ENCODE peak calls at places on chromosomes 6 and 20, in five cellular contexts. One of them, this sample, is unnamed.

GRCh38 chr6:8085053-8085511 is 17.3 kb downstream of the EEF1E1 start:
- DNase-seq in sigmoid colon: no peak
- DNase-seq in stomach: peak
- DNase-seq in transverse colon: no peak
- DNase-seq in GM12878: no peak
- DNase-seq in this sample: no peak

GRCh38 chr6:10368841-10369240 is 46.0 kb downstream of the TFAP2A start:
- DNase-seq in sigmoid colon: no peak
- DNase-seq in transverse colon: no peak
- DNase-seq in stomach: no peak
- DNase-seq in GM12878: no peak
- DNase-seq in this sample: no peak

GRCh38 chr6:90000864-90001731 is 106.8 kb downstream of the GJA10 start:
- DNase-seq in sigmoid colon: no peak
- DNase-seq in transverse colon: peak
- DNase-seq in stomach: no peak
- DNase-seq in GM12878: no peak
- DNase-seq in this sample: no peak

GRCh38 chr6:52731719-52732118 is 31.6 kb downstream of the GSTA2 start:
- DNase-seq in sigmoid colon: no peak
- DNase-seq in stomach: no peak
- DNase-seq in GM12878: no peak
- DNase-seq in transverse colon: no peak
- DNase-seq in this sample: no peak

GRCh38 chr6:154399097-154399496 is 42.5 kb upstream of the IPCEF1 start:
- DNase-seq in GM12878: no peak
- DNase-seq in sigmoid colon: no peak
- DNase-seq in transverse colon: no peak
- DNase-seq in stomach: no peak
- DNase-seq in this sample: no peak

GRCh38 chr6:45710304-45710821 is 305.3 kb downstream of the CLIC5 start:
- DNase-seq in GM12878: peak
- DNase-seq in sigmoid colon: no peak
- DNase-seq in stomach: peak
- DNase-seq in transverse colon: peak
- DNase-seq in this sample: peak

GRCh38 chr6:36247691-36248090 is 22.2 kb upstream of the PNPLA1 start:
- DNase-seq in sigmoid colon: no peak
- DNase-seq in transverse colon: no peak
- DNase-seq in stomach: no peak
- DNase-seq in GM12878: no peak
- DNase-seq in this sample: no peak

GRCh38 chr6:119090256-119090655 is 11.8 kb upstream of the FAM184A start:
- DNase-seq in sigmoid colon: no peak
- DNase-seq in GM12878: no peak
- DNase-seq in stomach: no peak
- DNase-seq in transverse colon: no peak
- DNase-seq in this sample: no peak

GRCh38 chr6:139628220-139628619 is 253.8 kb upstream of the CITED2 start:
- DNase-seq in sigmoid colon: no peak
- DNase-seq in stomach: no peak
- DNase-seq in GM12878: no peak
- DNase-seq in transverse colon: no peak
- DNase-seq in this sample: no peak

GRCh38 chr6:56334937-56335336 is 87.6 kb upstream of the COL21A1 start:
- DNase-seq in transverse colon: no peak
- DNase-seq in sigmoid colon: no peak
- DNase-seq in stomach: no peak
- DNase-seq in GM12878: no peak
- DNase-seq in this sample: no peak

GRCh38 chr6:126661646-126662045 is 321.7 kb downstream of the CENPW start:
- DNase-seq in sigmoid colon: no peak
- DNase-seq in GM12878: no peak
- DNase-seq in stomach: no peak
- DNase-seq in transverse colon: no peak
- DNase-seq in this sample: no peak

GRCh38 chr6:40328376-40328987 is 258.7 kb downstream of the LRFN2 start:
- DNase-seq in GM12878: no peak
- DNase-seq in sigmoid colon: no peak
- DNase-seq in transverse colon: peak
- DNase-seq in stomach: peak
- DNase-seq in this sample: no peak

GRCh38 chr20:34004227-34004626 is 10.5 kb downstream of the RALY start:
- DNase-seq in sigmoid colon: no peak
- DNase-seq in GM12878: no peak
- DNase-seq in stomach: no peak
- DNase-seq in transverse colon: no peak
- DNase-seq in this sample: no peak
- TF ChIP-seq POLR2AphosphoS5 in sigmoid colon: no peak
- TF ChIP-seq POLR2AphosphoS5 in GM12878: no peak
- TF ChIP-seq POLR2AphosphoS5 in stomach: no peak
- TF ChIP-seq POLR2AphosphoS5 in transverse colon: no peak
- TF ChIP-seq POLR2AphosphoS5 in this sample: no peak

GRCh38 chr6:158644227-158645063 is at the start of gene DYNLT1:
- DNase-seq in transverse colon: peak
- DNase-seq in GM12878: peak
- DNase-seq in stomach: peak
- DNase-seq in sigmoid colon: peak
- DNase-seq in this sample: peak
- TF ChIP-seq POLR2A in transverse colon: peak
- TF ChIP-seq POLR2A in GM12878: peak
- TF ChIP-seq POLR2A in stomach: no peak
- TF ChIP-seq POLR2A in sigmoid colon: peak
- TF ChIP-seq POLR2A in this sample: peak

GRCh38 chr20:64040231-64041039 is 4.5 kb downstream of the C20orf204 start:
- DNase-seq in transverse colon: no peak
- DNase-seq in stomach: no peak
- DNase-seq in GM12878: no peak
- DNase-seq in sigmoid colon: no peak
- DNase-seq in this sample: no peak
- TF ChIP-seq POLR2AphosphoS5 in transverse colon: no peak
- TF ChIP-seq POLR2AphosphoS5 in stomach: no peak
- TF ChIP-seq POLR2AphosphoS5 in GM12878: peak
- TF ChIP-seq POLR2AphosphoS5 in sigmoid colon: no peak
- TF ChIP-seq POLR2AphosphoS5 in this sample: no peak

DNA sequence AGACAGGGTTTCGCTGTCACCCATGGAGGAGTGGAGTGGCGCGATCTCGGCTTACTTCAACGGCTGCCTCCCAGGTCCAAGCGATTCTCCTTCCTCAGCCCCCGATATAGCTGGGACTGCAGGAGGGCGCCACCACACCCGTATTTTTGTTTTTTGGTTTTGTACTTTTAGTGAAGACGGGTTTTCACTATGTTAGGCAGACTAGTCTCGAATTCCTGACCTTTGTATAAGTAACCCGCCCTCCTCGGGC is 115.4 kb upstream of the BTN3A2 start:
- DNase-seq in transverse colon: no peak
- DNase-seq in stomach: no peak
- DNase-seq in sigmoid colon: peak
- DNase-seq in GM12878: peak
- DNase-seq in this sample: no peak
- TF ChIP-seq POLR2A in transverse colon: no peak
- TF ChIP-seq POLR2A in stomach: no peak
- TF ChIP-seq POLR2A in sigmoid colon: no peak
- TF ChIP-seq POLR2A in GM12878: no peak
- TF ChIP-seq POLR2A in this sample: peak

GRCh38 chr20:4507288-4507719 is 214.4 kb upstream of the PRND start:
- DNase-seq in stomach: no peak
- DNase-seq in transverse colon: no peak
- DNase-seq in GM12878: no peak
- DNase-seq in sigmoid colon: no peak
- DNase-seq in this sample: no peak
- TF ChIP-seq POLR2AphosphoS5 in stomach: no peak
- TF ChIP-seq POLR2AphosphoS5 in transverse colon: no peak
- TF ChIP-seq POLR2AphosphoS5 in GM12878: no peak
- TF ChIP-seq POLR2AphosphoS5 in sigmoid colon: no peak
- TF ChIP-seq POLR2AphosphoS5 in this sample: no peak

GRCh38 chr6:3147914-3148757 is 9.2 kb downstream of the TUBB2A start:
- DNase-seq in sigmoid colon: no peak
- DNase-seq in GM12878: no peak
- DNase-seq in transverse colon: no peak
- DNase-seq in stomach: no peak
- DNase-seq in this sample: no peak
- TF ChIP-seq POLR2A in sigmoid colon: no peak
- TF ChIP-seq POLR2A in GM12878: no peak
- TF ChIP-seq POLR2A in transverse colon: no peak
- TF ChIP-seq POLR2A in stomach: no peak
- TF ChIP-seq POLR2A in this sample: no peak

DNA sequence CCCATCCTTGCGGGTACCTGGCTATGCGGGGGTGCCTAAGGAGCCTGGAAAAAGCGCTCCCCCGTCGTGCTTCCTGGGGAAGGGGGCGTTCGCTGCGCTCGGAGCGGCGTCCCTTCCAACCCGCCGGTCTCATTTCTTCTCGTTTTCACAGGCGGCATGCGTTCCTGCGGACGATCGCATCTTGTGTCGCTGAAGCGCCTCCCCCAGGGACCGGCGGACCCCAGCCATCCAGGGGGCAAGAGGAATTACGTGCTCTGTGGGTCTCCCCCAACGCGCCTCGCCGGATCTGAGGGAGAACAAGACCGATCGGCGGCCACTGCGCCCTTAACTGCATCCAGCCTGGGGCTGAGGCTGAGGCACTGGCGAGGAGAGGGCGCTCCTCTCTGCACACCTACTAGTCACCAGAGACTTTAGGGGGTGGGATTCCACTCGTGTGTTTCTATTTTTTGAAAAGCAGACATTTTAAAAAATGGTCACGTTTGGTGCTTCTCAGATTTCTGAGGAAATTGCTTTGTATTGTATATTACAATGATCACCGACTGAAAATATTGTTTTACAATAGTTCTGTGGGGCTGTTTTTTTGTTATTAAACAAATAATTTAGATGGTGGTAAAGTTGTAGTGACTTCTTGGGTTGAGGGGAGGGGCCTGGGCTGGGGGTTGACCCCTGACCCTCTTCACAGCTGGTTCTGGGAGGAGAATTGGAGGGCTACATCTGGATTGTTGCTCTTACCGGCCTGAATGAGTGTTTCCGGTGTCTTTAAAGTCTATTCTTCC is 1.0 kb downstream of the ID1 start:
- DNase-seq in GM12878: no peak
- DNase-seq in sigmoid colon: peak
- DNase-seq in transverse colon: peak
- DNase-seq in stomach: peak
- DNase-seq in this sample: no peak
- TF ChIP-seq POLR2AphosphoS5 in GM12878: no peak
- TF ChIP-seq POLR2AphosphoS5 in sigmoid colon: no peak
- TF ChIP-seq POLR2AphosphoS5 in transverse colon: peak
- TF ChIP-seq POLR2AphosphoS5 in stomach: no peak
- TF ChIP-seq POLR2AphosphoS5 in this sample: no peak

DNA sequence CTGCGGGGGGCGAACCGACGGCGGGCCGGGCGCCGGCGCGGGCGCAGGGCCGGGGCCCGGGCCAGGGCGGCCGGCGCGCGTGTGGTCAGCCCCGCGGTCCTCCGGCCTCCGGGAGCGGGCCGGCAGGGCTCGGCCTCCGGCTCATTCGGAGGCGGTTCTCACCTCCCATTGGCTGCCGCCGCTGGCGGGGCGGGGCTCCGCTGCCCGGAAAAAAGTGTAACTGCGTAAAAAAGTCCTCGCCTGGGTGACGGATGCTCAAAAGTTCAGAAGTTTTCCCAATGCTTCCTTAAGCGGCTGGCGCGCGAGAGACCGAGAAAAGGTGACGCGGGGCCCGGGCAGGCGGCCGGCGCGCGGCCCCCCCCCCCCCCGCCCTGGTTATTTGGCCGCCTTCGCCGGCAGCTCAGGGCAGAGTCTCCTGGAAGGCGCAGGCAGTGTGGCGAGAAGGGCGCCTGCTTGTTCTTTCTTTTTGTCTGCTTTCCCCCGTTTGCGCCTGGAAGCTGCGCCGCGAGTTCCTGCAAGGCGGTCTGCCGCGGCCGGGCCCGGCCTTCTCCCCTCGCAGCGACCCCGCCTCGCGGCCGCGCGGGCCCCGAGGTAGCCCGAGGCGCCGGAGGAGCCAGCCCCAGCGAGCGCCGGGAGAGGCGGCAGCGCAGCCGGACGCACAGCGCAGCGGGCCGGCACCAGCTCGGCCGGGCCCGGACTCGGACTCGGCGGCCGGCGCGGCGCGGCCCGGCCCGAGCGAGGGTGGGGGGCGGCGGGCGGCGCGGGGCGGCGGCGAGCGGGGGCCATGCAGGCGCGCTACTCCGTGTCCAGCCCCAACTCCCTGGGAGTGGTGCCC is at the start of gene FOXC1:
- DNase-seq in transverse colon: peak
- DNase-seq in stomach: peak
- DNase-seq in GM12878: no peak
- DNase-seq in sigmoid colon: peak
- DNase-seq in this sample: peak
- TF ChIP-seq POLR2A in transverse colon: no peak
- TF ChIP-seq POLR2A in stomach: no peak
- TF ChIP-seq POLR2A in GM12878: peak
- TF ChIP-seq POLR2A in sigmoid colon: no peak
- TF ChIP-seq POLR2A in this sample: no peak